ENCODE peak calls at places on chromosomes 3 and 15, in seven cellular contexts. One of them, this sample, is unnamed.

GRCh38 chr3:98602078-98602678 is 8.8 kb upstream of the CPOX start:
- DNase-seq in SK-N-SH: peak; percentile 51
- DNase-seq in HCT116: peak; percentile 71
- DNase-seq in neural progenitor cell: peak; percentile 67
- DNase-seq in IMR-90: peak; percentile 76
- DNase-seq in GM23248: peak; percentile 78
- DNase-seq in tibial artery: no peak
- DNase-seq in this sample: no peak

GRCh38 chr3:105988540-105988939 is 119.7 kb upstream of the CBLB start:
- DNase-seq in SK-N-SH: no peak
- DNase-seq in HCT116: no peak
- DNase-seq in neural progenitor cell: no peak
- DNase-seq in IMR-90: no peak
- DNase-seq in GM23248: no peak
- DNase-seq in tibial artery: no peak
- DNase-seq in this sample: no peak

GRCh38 chr3:57292159-57292894 is at the start of gene ASB14:
- DNase-seq in HCT116: no peak
- DNase-seq in neural progenitor cell: no peak
- DNase-seq in SK-N-SH: no peak
- DNase-seq in IMR-90: no peak
- DNase-seq in tibial artery: no peak
- DNase-seq in GM23248: no peak
- DNase-seq in this sample: no peak

GRCh38 chr3:120435621-120436020 is 15.2 kb downstream of the FSTL1 start:
- DNase-seq in HCT116: peak; percentile 50
- DNase-seq in tibial artery: no peak
- DNase-seq in neural progenitor cell: no peak
- DNase-seq in GM23248: peak; percentile 76
- DNase-seq in SK-N-SH: no peak
- DNase-seq in IMR-90: peak; percentile 73
- DNase-seq in this sample: no peak

GRCh38 chr3:167626490-167626889 is 27.3 kb downstream of the WDR49 start:
- DNase-seq in tibial artery: no peak
- DNase-seq in HCT116: no peak
- DNase-seq in IMR-90: no peak
- DNase-seq in GM23248: no peak
- DNase-seq in neural progenitor cell: no peak
- DNase-seq in SK-N-SH: no peak
- DNase-seq in this sample: no peak

GRCh38 chr3:159795050-159795449 is 193.6 kb upstream of the IL12A start:
- DNase-seq in SK-N-SH: no peak
- DNase-seq in IMR-90: no peak
- DNase-seq in GM23248: no peak
- DNase-seq in tibial artery: no peak
- DNase-seq in neural progenitor cell: no peak
- DNase-seq in HCT116: no peak
- DNase-seq in this sample: no peak

GRCh38 chr3:50603261-50604109 is 8.1 kb downstream of the CISH start:
- DNase-seq in GM23248: no peak
- DNase-seq in neural progenitor cell: no peak
- DNase-seq in HCT116: no peak
- DNase-seq in IMR-90: no peak
- DNase-seq in tibial artery: no peak
- DNase-seq in SK-N-SH: no peak
- DNase-seq in this sample: no peak

GRCh38 chr3:48433472-48434118 is 3.7 kb upstream of the PLXNB1 start:
- DNase-seq in GM23248: peak; percentile 83
- DNase-seq in IMR-90: peak; percentile 26
- DNase-seq in tibial artery: peak; percentile 73
- DNase-seq in SK-N-SH: no peak
- DNase-seq in HCT116: no peak
- DNase-seq in neural progenitor cell: peak; percentile 69
- DNase-seq in this sample: no peak

GRCh38 chr3:122918576-122919290 is 108.8 kb downstream of the SEMA5B start:
- DNase-seq in GM23248: peak; percentile 36
- DNase-seq in IMR-90: peak; percentile 24
- DNase-seq in tibial artery: no peak
- DNase-seq in SK-N-SH: no peak
- DNase-seq in HCT116: no peak
- DNase-seq in neural progenitor cell: peak; percentile 25
- DNase-seq in this sample: no peak

GRCh38 chr15:76139368-76140068 is 79.7 kb downstream of the TMEM266 start:
- DNase-seq in tibial artery: no peak
- DNase-seq in neural progenitor cell: peak; percentile 85
- DNase-seq in IMR-90: peak; percentile 66
- DNase-seq in SK-N-SH: peak; percentile 81
- DNase-seq in GM23248: peak; percentile 79
- DNase-seq in HCT116: peak; percentile 64
- DNase-seq in this sample: peak; percentile 35

GRCh38 chr3:38151667-38152265 is 13.3 kb downstream of the MYD88 start:
- DNase-seq in SK-N-SH: no peak
- DNase-seq in HCT116: no peak
- DNase-seq in tibial artery: no peak
- DNase-seq in neural progenitor cell: no peak
- DNase-seq in GM23248: peak; percentile 67
- DNase-seq in IMR-90: no peak
- DNase-seq in this sample: no peak

GRCh38 chr3:13709706-13710105 is 160.8 kb downstream of the FBLN2 start:
- DNase-seq in GM23248: no peak
- DNase-seq in HCT116: no peak
- DNase-seq in tibial artery: peak; percentile 25
- DNase-seq in IMR-90: no peak
- DNase-seq in neural progenitor cell: no peak
- DNase-seq in SK-N-SH: no peak
- DNase-seq in this sample: no peak

GRCh38 chr15:91752081-91752810 is 101.3 kb upstream of the SLCO3A1 start:
- DNase-seq in GM23248: no peak
- DNase-seq in SK-N-SH: peak; percentile 15
- DNase-seq in IMR-90: no peak
- DNase-seq in tibial artery: no peak
- DNase-seq in neural progenitor cell: no peak
- DNase-seq in HCT116: no peak
- DNase-seq in this sample: peak; percentile 38

GRCh38 chr15:75918135-75918534 is 14.5 kb downstream of the FBXO22 start:
- DNase-seq in IMR-90: no peak
- DNase-seq in SK-N-SH: no peak
- DNase-seq in GM23248: no peak
- DNase-seq in tibial artery: no peak
- DNase-seq in neural progenitor cell: no peak
- DNase-seq in HCT116: no peak
- DNase-seq in this sample: no peak

GRCh38 chr15:52217186-52217585 is 26.0 kb upstream of the GNB5 start:
- DNase-seq in tibial artery: no peak
- DNase-seq in neural progenitor cell: peak; percentile 43
- DNase-seq in GM23248: no peak
- DNase-seq in SK-N-SH: no peak
- DNase-seq in IMR-90: no peak
- DNase-seq in HCT116: no peak
- DNase-seq in this sample: no peak

GRCh38 chr3:131107637-131108433 is 81.2 kb downstream of the NEK11 start:
- DNase-seq in HCT116: no peak
- DNase-seq in SK-N-SH: no peak
- DNase-seq in tibial artery: no peak
- DNase-seq in GM23248: peak; percentile 66
- DNase-seq in IMR-90: no peak
- DNase-seq in neural progenitor cell: no peak
- DNase-seq in this sample: no peak

GRCh38 chr15:73716417-73716816 is 32.2 kb downstream of the CD276 start:
- DNase-seq in HCT116: no peak
- DNase-seq in SK-N-SH: no peak
- DNase-seq in neural progenitor cell: no peak
- DNase-seq in GM23248: no peak
- DNase-seq in IMR-90: no peak
- DNase-seq in tibial artery: no peak
- DNase-seq in this sample: no peak

GRCh38 chr3:10192953-10193691 is 28.4 kb downstream of the IRAK2 start:
- DNase-seq in tibial artery: peak; percentile 74
- DNase-seq in GM23248: peak; percentile 98
- DNase-seq in SK-N-SH: peak; percentile 39
- DNase-seq in IMR-90: peak; percentile 96
- DNase-seq in HCT116: no peak
- DNase-seq in neural progenitor cell: peak; percentile 29
- DNase-seq in this sample: no peak

GRCh38 chr3:160401301-160402095 is 2.0 kb downstream of the SMC4 start:
- DNase-seq in neural progenitor cell: peak; percentile 32
- DNase-seq in HCT116: no peak
- DNase-seq in IMR-90: peak; percentile 88
- DNase-seq in GM23248: peak; percentile 74
- DNase-seq in SK-N-SH: no peak
- DNase-seq in tibial artery: no peak
- DNase-seq in this sample: no peak

GRCh38 chr3:56251343-56251945 is 216.8 kb downstream of the ERC2 start:
- DNase-seq in HCT116: peak; percentile 24
- DNase-seq in GM23248: peak; percentile 60
- DNase-seq in SK-N-SH: peak; percentile 57
- DNase-seq in neural progenitor cell: peak; percentile 51
- DNase-seq in IMR-90: peak; percentile 51
- DNase-seq in tibial artery: no peak
- DNase-seq in this sample: no peak

GRCh38 chr3:113454625-113455024 is 13.3 kb upstream of the CFAP44 start:
- DNase-seq in neural progenitor cell: no peak
- DNase-seq in tibial artery: no peak
- DNase-seq in HCT116: no peak
- DNase-seq in IMR-90: no peak
- DNase-seq in GM23248: no peak
- DNase-seq in SK-N-SH: no peak
- DNase-seq in this sample: no peak

GRCh38 chr15:74635228-74635627 is 19.6 kb downstream of the CLK3 start:
- DNase-seq in tibial artery: no peak
- DNase-seq in HCT116: no peak
- DNase-seq in IMR-90: peak; percentile 61
- DNase-seq in GM23248: peak; percentile 71
- DNase-seq in neural progenitor cell: peak; percentile 78
- DNase-seq in SK-N-SH: peak; percentile 74
- DNase-seq in this sample: peak; percentile 16

GRCh38 chr3:73401616-73402265 is 223.0 kb downstream of the PDZRN3 start:
- DNase-seq in SK-N-SH: no peak
- DNase-seq in GM23248: peak; percentile 10
- DNase-seq in IMR-90: peak; percentile 60
- DNase-seq in HCT116: no peak
- DNase-seq in tibial artery: no peak
- DNase-seq in neural progenitor cell: no peak
- DNase-seq in this sample: no peak

GRCh38 chr3:108430540-108430939 is 79.9 kb downstream of the MYH15 start:
- DNase-seq in IMR-90: no peak
- DNase-seq in neural progenitor cell: no peak
- DNase-seq in GM23248: no peak
- DNase-seq in tibial artery: no peak
- DNase-seq in SK-N-SH: no peak
- DNase-seq in HCT116: no peak
- DNase-seq in this sample: no peak

GRCh38 chr3:171660126-171660661 is 150.1 kb downstream of the PLD1 start:
- DNase-seq in HCT116: no peak
- DNase-seq in SK-N-SH: no peak
- DNase-seq in IMR-90: no peak
- DNase-seq in GM23248: no peak
- DNase-seq in tibial artery: no peak
- DNase-seq in neural progenitor cell: no peak
- DNase-seq in this sample: no peak

GRCh38 chr15:60255390-60255789 is 142.4 kb downstream of the ANXA2 start:
- DNase-seq in HCT116: peak; percentile 13
- DNase-seq in GM23248: peak; percentile 6
- DNase-seq in SK-N-SH: no peak
- DNase-seq in neural progenitor cell: no peak
- DNase-seq in tibial artery: no peak
- DNase-seq in IMR-90: no peak
- DNase-seq in this sample: no peak

GRCh38 chr15:25675396-25675795 is 187.7 kb downstream of the ATP10A start:
- DNase-seq in tibial artery: peak; percentile 62
- DNase-seq in neural progenitor cell: no peak
- DNase-seq in GM23248: no peak
- DNase-seq in HCT116: no peak
- DNase-seq in SK-N-SH: no peak
- DNase-seq in IMR-90: no peak
- DNase-seq in this sample: no peak

GRCh38 chr15:92068121-92068520 is 214.6 kb downstream of the SLCO3A1 start:
- DNase-seq in SK-N-SH: no peak
- DNase-seq in IMR-90: peak; percentile 12
- DNase-seq in neural progenitor cell: no peak
- DNase-seq in tibial artery: no peak
- DNase-seq in GM23248: peak; percentile 23
- DNase-seq in HCT116: no peak
- DNase-seq in this sample: no peak

GRCh38 chr3:124800511-124801374 is 70.5 kb downstream of the UMPS start:
- DNase-seq in GM23248: no peak
- DNase-seq in SK-N-SH: peak; percentile 67
- DNase-seq in tibial artery: no peak
- DNase-seq in neural progenitor cell: no peak
- DNase-seq in IMR-90: peak; percentile 40
- DNase-seq in HCT116: no peak
- DNase-seq in this sample: peak; percentile 64

GRCh38 chr3:20125912-20126311 is 60.1 kb downstream of the SGO1 start:
- DNase-seq in neural progenitor cell: no peak
- DNase-seq in SK-N-SH: no peak
- DNase-seq in tibial artery: peak; percentile 65
- DNase-seq in IMR-90: no peak
- DNase-seq in GM23248: peak; percentile 25
- DNase-seq in HCT116: no peak
- DNase-seq in this sample: no peak

GRCh38 chr15:82809308-82810060 is at the start of gene WHAMM:
- DNase-seq in HCT116: peak; percentile 96
- DNase-seq in tibial artery: peak; percentile 99
- DNase-seq in neural progenitor cell: peak; percentile 96
- DNase-seq in IMR-90: peak; percentile 98
- DNase-seq in SK-N-SH: peak; percentile 95
- DNase-seq in GM23248: peak; percentile 99
- DNase-seq in this sample: peak; percentile 96
- H3K27ac ChIP-seq in HCT116: peak within 1 kb of the TSS; percentile 96
- H3K27ac ChIP-seq in tibial artery: peak within 1 kb of the TSS; percentile 99
- H3K27ac ChIP-seq in neural progenitor cell: peak within 1 kb of the TSS; percentile 70
- H3K27ac ChIP-seq in IMR-90: peak within 1 kb of the TSS; percentile 92
- H3K27ac ChIP-seq in SK-N-SH: peak within 1 kb of the TSS; percentile 90
- H3K27ac ChIP-seq in GM23248: peak within 1 kb of the TSS; percentile 95
- H3K27ac ChIP-seq in this sample: peak within 1 kb of the TSS; percentile 94

GRCh38 chr3:196813903-196814302 is 53.8 kb upstream of the SENP5 start:
- DNase-seq in neural progenitor cell: no peak
- DNase-seq in SK-N-SH: no peak
- DNase-seq in IMR-90: peak; percentile 70
- DNase-seq in tibial artery: no peak
- DNase-seq in HCT116: no peak
- DNase-seq in GM23248: no peak
- DNase-seq in this sample: no peak
- H3K27ac ChIP-seq in neural progenitor cell: no peak overlapping the region
- H3K27ac ChIP-seq in SK-N-SH: peak overlapping the region; percentile 48
- H3K27ac ChIP-seq in IMR-90: no peak overlapping the region
- H3K27ac ChIP-seq in tibial artery: no peak overlapping the region
- H3K27ac ChIP-seq in HCT116: no peak overlapping the region
- H3K27ac ChIP-seq in GM23248: no peak overlapping the region
- H3K27ac ChIP-seq in this sample: no peak overlapping the region

GRCh38 chr3:63343674-63344073 is 65.6 kb downstream of the SYNPR start:
- DNase-seq in GM23248: peak; percentile 95
- DNase-seq in neural progenitor cell: peak; percentile 54
- DNase-seq in tibial artery: peak; percentile 67
- DNase-seq in HCT116: peak; percentile 18
- DNase-seq in SK-N-SH: peak; percentile 81
- DNase-seq in IMR-90: peak; percentile 92
- DNase-seq in this sample: no peak
- H3K27ac ChIP-seq in GM23248: peak overlapping the region; percentile 3
- H3K27ac ChIP-seq in neural progenitor cell: no peak overlapping the region
- H3K27ac ChIP-seq in tibial artery: no peak overlapping the region
- H3K27ac ChIP-seq in HCT116: no peak overlapping the region
- H3K27ac ChIP-seq in SK-N-SH: peak overlapping the region; percentile 77
- H3K27ac ChIP-seq in IMR-90: no peak overlapping the region
- H3K27ac ChIP-seq in this sample: no peak overlapping the region

GRCh38 chr3:149571381-149571780 is 86.4 kb downstream of the WWTR1 start:
- DNase-seq in SK-N-SH: no peak
- DNase-seq in neural progenitor cell: no peak
- DNase-seq in HCT116: no peak
- DNase-seq in IMR-90: no peak
- DNase-seq in GM23248: no peak
- DNase-seq in tibial artery: no peak
- DNase-seq in this sample: no peak
- H3K27ac ChIP-seq in SK-N-SH: peak overlapping the region; percentile 100
- H3K27ac ChIP-seq in neural progenitor cell: no peak overlapping the region
- H3K27ac ChIP-seq in HCT116: peak overlapping the region; percentile 16
- H3K27ac ChIP-seq in IMR-90: no peak overlapping the region
- H3K27ac ChIP-seq in GM23248: peak overlapping the region; percentile 98
- H3K27ac ChIP-seq in tibial artery: peak overlapping the region; percentile 74
- H3K27ac ChIP-seq in this sample: no peak overlapping the region